ENCODE peak calls at places on chromosomes 6 and 20, in ten cellular contexts. S is activated naive CD4-positive, alpha-beta T cell treated with Interleukin-2 at 50 U/mL for 16 hours; Z is GM04504; Y is kidney tubule cell; C is D341Med; T is coronary artery; K is C1 segment of cervical spinal cord; E is GM20000; P is AG04449; H is GM06990. M is an unnamed sample.

GRCh38 chr20:13099676-13100075 is 90.9 kb downstream of the SPTLC3 start:
- DNase-seq in Z (no peak), K (no peak), Y (no peak), H (no peak), C (no peak), E (no peak), P (no peak), S (no peak), T (no peak), M (no peak)

GRCh38 chr20:17466641-17467040 is 64.5 kb downstream of the BFSP1 start:
- DNase-seq in P (no peak), Y (no peak), E (no peak), K (no peak), T (no peak), Z (no peak), C (no peak), H (no peak), S (no peak), M (no peak)

GRCh38 chr20:51447097-51447764 is 95.3 kb downstream of the NFATC2 start:
- DNase-seq in H (no peak), P (peak; percentile 86), Z (peak; percentile 93), T (peak; percentile 91), S (no peak), E (no peak), C (no peak), Y (peak; percentile 93), K (no peak), M (no peak)

GRCh38 chr6:52635049-52635577 is 35.8 kb upstream of the TMEM14A start:
- DNase-seq in K (no peak), Z (no peak), H (no peak), Y (no peak), S (peak; percentile 10), E (no peak), T (no peak), P (no peak), C (no peak), M (no peak)

GRCh38 chr6:40395066-40395697 is 192.0 kb downstream of the LRFN2 start:
- DNase-seq in E (no peak), K (no peak), T (peak; percentile 45), Y (peak; percentile 7), Z (no peak), C (no peak), S (no peak), P (no peak), H (no peak), M (no peak)

GRCh38 chr6:91198588-91199255 is 611.9 kb upstream of the MAP3K7 start:
- DNase-seq in S (no peak), E (no peak), T (no peak), Z (no peak), H (no peak), P (no peak), K (no peak), Y (peak; percentile 19), C (no peak), M (no peak)

GRCh38 chr6:56729719-56730118 is 87.0 kb upstream of the DST start:
- DNase-seq in H (no peak), T (no peak), S (no peak), C (no peak), Y (peak; percentile 56), E (no peak), P (peak; percentile 29), Z (peak; percentile 59), K (no peak), M (no peak)

GRCh38 chr6:41939848-41940758 is 1.5 kb downstream of the CCND3 start:
- DNase-seq in T (no peak), P (no peak), C (no peak), K (no peak), Y (peak; percentile 22), H (no peak), Z (no peak), E (no peak), S (peak; percentile 49), M (peak; percentile 68)

GRCh38 chr6:160279850-160280249 is 21.2 kb upstream of the SLC22A2 start:
- DNase-seq in Y (peak; percentile 63), C (no peak), Z (no peak), P (no peak), K (no peak), S (no peak), E (no peak), T (no peak), H (no peak), M (no peak)

GRCh38 chr6:158475344-158476302 is 84.3 kb upstream of the TMEM181 start:
- DNase-seq in H (peak; percentile 73), P (peak; percentile 65), K (no peak), S (no peak), E (peak; percentile 85), T (no peak), Z (peak; percentile 35), C (peak; percentile 70), Y (peak; percentile 59), M (no peak)

GRCh38 chr20:46970937-46971630 is 76.4 kb downstream of the EYA2 start:
- DNase-seq in P (peak; percentile 40), Y (peak; percentile 39), K (no peak), S (no peak), Z (no peak), C (peak; percentile 75), E (no peak), T (no peak), H (no peak), M (no peak)

GRCh38 chr20:36845288-36845969 is 30.5 kb upstream of the TLDC2 start:
- DNase-seq in T (no peak), K (no peak), E (no peak), Y (no peak), S (no peak), P (no peak), Z (no peak), C (no peak), H (peak; percentile 73), M (no peak)

GRCh38 chr6:167768471-167769215 is 58.1 kb upstream of the AFDN start:
- DNase-seq in Y (no peak), C (no peak), P (no peak), E (no peak), T (peak; percentile 60), K (no peak), H (no peak), Z (no peak), S (no peak), M (no peak)

GRCh38 chr20:21230220-21230619 is 72.9 kb upstream of the XRN2 start:
- DNase-seq in P (no peak), S (no peak), K (no peak), Y (no peak), C (no peak), H (no peak), Z (no peak), T (no peak), E (no peak), M (no peak)

GRCh38 chr6:135267085-135267484 is 86.0 kb downstream of the MYB start:
- DNase-seq in Y (no peak), H (no peak), P (no peak), E (no peak), S (no peak), T (no peak), Z (no peak), K (no peak), C (no peak), M (no peak)

GRCh38 chr6:116327803-116328527 is 42.8 kb upstream of the DSE start:
- DNase-seq in S (no peak), C (no peak), E (no peak), Z (no peak), K (no peak), H (no peak), T (no peak), P (no peak), Y (no peak), M (no peak)

GRCh38 chr6:3022765-3023662 is 23.3 kb downstream of the NQO2 start:
- DNase-seq in C (no peak), E (no peak), P (no peak), Z (no peak), H (peak; percentile 43), S (peak; percentile 38), Y (no peak), K (no peak), T (no peak), M (peak; percentile 58)

GRCh38 chr20:43798591-43799149 is 71.9 kb upstream of the GTSF1L start:
- DNase-seq in Z (no peak), H (no peak), Y (no peak), S (no peak), C (no peak), T (no peak), E (no peak), P (no peak), K (no peak), M (no peak)